ENCODE peak calls at places on chromosomes 16 and 17, in five cellular contexts. One of them, this sample, is unnamed.

GRCh38 chr17:72358465-72358864 is 237.6 kb downstream of the SOX9 start:
- DNase-seq in foreskin melanocyte: no peak
- DNase-seq in C1 segment of cervical spinal cord: no peak
- DNase-seq in cardiac septum: no peak
- DNase-seq in activated T-cell treated with anti-CD3 and anti-CD28 coated beads for 24 hours: no peak
- DNase-seq in this sample: no peak

GRCh38 chr16:57982345-57982744 is 11.4 kb upstream of the CNGB1 start:
- DNase-seq in foreskin melanocyte: no peak
- DNase-seq in C1 segment of cervical spinal cord: no peak
- DNase-seq in cardiac septum: no peak
- DNase-seq in activated T-cell treated with anti-CD3 and anti-CD28 coated beads for 24 hours: no peak
- DNase-seq in this sample: no peak

GRCh38 chr16:8677481-8677880 is 3.1 kb downstream of the ABAT start:
- DNase-seq in foreskin melanocyte: peak
- DNase-seq in C1 segment of cervical spinal cord: no peak
- DNase-seq in cardiac septum: no peak
- DNase-seq in activated T-cell treated with anti-CD3 and anti-CD28 coated beads for 24 hours: no peak
- DNase-seq in this sample: no peak

GRCh38 chr17:16491703-16492612 is at the start of gene LRRC75A:
- DNase-seq in foreskin melanocyte: no peak
- DNase-seq in C1 segment of cervical spinal cord: no peak
- DNase-seq in cardiac septum: peak
- DNase-seq in activated T-cell treated with anti-CD3 and anti-CD28 coated beads for 24 hours: peak
- DNase-seq in this sample: peak

GRCh38 chr16:85400305-85401205 is 212.6 kb upstream of the GSE1 start:
- DNase-seq in foreskin melanocyte: no peak
- DNase-seq in C1 segment of cervical spinal cord: no peak
- DNase-seq in cardiac septum: peak
- DNase-seq in activated T-cell treated with anti-CD3 and anti-CD28 coated beads for 24 hours: no peak
- DNase-seq in this sample: peak

GRCh38 chr16:4414187-4414909 is 2.0 kb downstream of the CORO7 start:
- DNase-seq in foreskin melanocyte: no peak
- DNase-seq in C1 segment of cervical spinal cord: no peak
- DNase-seq in cardiac septum: no peak
- DNase-seq in activated T-cell treated with anti-CD3 and anti-CD28 coated beads for 24 hours: peak
- DNase-seq in this sample: no peak

GRCh38 chr16:29765167-29766032 is 12.7 kb upstream of the ZG16 start:
- DNase-seq in foreskin melanocyte: no peak
- DNase-seq in C1 segment of cervical spinal cord: no peak
- DNase-seq in cardiac septum: no peak
- DNase-seq in activated T-cell treated with anti-CD3 and anti-CD28 coated beads for 24 hours: no peak
- DNase-seq in this sample: no peak

GRCh38 chr17:18070861-18071340 is 16.8 kb upstream of the DRG2 start:
- DNase-seq in foreskin melanocyte: peak
- DNase-seq in C1 segment of cervical spinal cord: no peak
- DNase-seq in cardiac septum: no peak
- DNase-seq in activated T-cell treated with anti-CD3 and anti-CD28 coated beads for 24 hours: no peak
- DNase-seq in this sample: no peak

GRCh38 chr17:1058423-1059130 is 61.6 kb downstream of the TIMM22 start:
- DNase-seq in foreskin melanocyte: no peak
- DNase-seq in C1 segment of cervical spinal cord: no peak
- DNase-seq in cardiac septum: peak
- DNase-seq in activated T-cell treated with anti-CD3 and anti-CD28 coated beads for 24 hours: peak
- DNase-seq in this sample: no peak

GRCh38 chr17:59357929-59358328 is 26.5 kb downstream of the YPEL2 start:
- DNase-seq in foreskin melanocyte: no peak
- DNase-seq in C1 segment of cervical spinal cord: peak
- DNase-seq in cardiac septum: no peak
- DNase-seq in activated T-cell treated with anti-CD3 and anti-CD28 coated beads for 24 hours: no peak
- DNase-seq in this sample: no peak

GRCh38 chr17:77185137-77185536 is 44.4 kb downstream of the SEC14L1 start:
- DNase-seq in foreskin melanocyte: no peak
- DNase-seq in C1 segment of cervical spinal cord: no peak
- DNase-seq in cardiac septum: no peak
- DNase-seq in activated T-cell treated with anti-CD3 and anti-CD28 coated beads for 24 hours: no peak
- DNase-seq in this sample: no peak

GRCh38 chr17:43169561-43170139 is 1.4 kb upstream of the NBR1 start:
- DNase-seq in foreskin melanocyte: peak
- DNase-seq in C1 segment of cervical spinal cord: no peak
- DNase-seq in cardiac septum: no peak
- DNase-seq in activated T-cell treated with anti-CD3 and anti-CD28 coated beads for 24 hours: no peak
- DNase-seq in this sample: peak

GRCh38 chr16:49529646-49530045 is 156.0 kb downstream of the C16orf78 start:
- DNase-seq in foreskin melanocyte: no peak
- DNase-seq in C1 segment of cervical spinal cord: no peak
- DNase-seq in cardiac septum: no peak
- DNase-seq in activated T-cell treated with anti-CD3 and anti-CD28 coated beads for 24 hours: no peak
- DNase-seq in this sample: no peak

GRCh38 chr17:27339836-27340550 is 46.1 kb downstream of the WSB1 start:
- DNase-seq in foreskin melanocyte: no peak
- DNase-seq in C1 segment of cervical spinal cord: no peak
- DNase-seq in cardiac septum: no peak
- DNase-seq in activated T-cell treated with anti-CD3 and anti-CD28 coated beads for 24 hours: no peak
- DNase-seq in this sample: no peak

GRCh38 chr16:79897444-79898146 is 297.1 kb upstream of the MAF start:
- DNase-seq in foreskin melanocyte: peak
- DNase-seq in C1 segment of cervical spinal cord: no peak
- DNase-seq in cardiac septum: no peak
- DNase-seq in activated T-cell treated with anti-CD3 and anti-CD28 coated beads for 24 hours: no peak
- DNase-seq in this sample: no peak

GRCh38 chr17:63189082-63189481 is 223.0 kb downstream of the TANC2 start:
- DNase-seq in foreskin melanocyte: peak
- DNase-seq in C1 segment of cervical spinal cord: no peak
- DNase-seq in cardiac septum: no peak
- DNase-seq in activated T-cell treated with anti-CD3 and anti-CD28 coated beads for 24 hours: no peak
- DNase-seq in this sample: no peak

GRCh38 chr17:4163951-4164350 is 21.0 kb downstream of the CYB5D2 start:
- DNase-seq in foreskin melanocyte: no peak
- DNase-seq in C1 segment of cervical spinal cord: no peak
- DNase-seq in cardiac septum: no peak
- DNase-seq in activated T-cell treated with anti-CD3 and anti-CD28 coated beads for 24 hours: no peak
- DNase-seq in this sample: no peak

GRCh38 chr16:27520982-27521673 is 28.6 kb downstream of the GTF3C1 start:
- DNase-seq in foreskin melanocyte: no peak
- DNase-seq in C1 segment of cervical spinal cord: no peak
- DNase-seq in cardiac septum: peak
- DNase-seq in activated T-cell treated with anti-CD3 and anti-CD28 coated beads for 24 hours: no peak
- DNase-seq in this sample: no peak

GRCh38 chr17:44911133-44912001 is 3.9 kb downstream of the GFAP start:
- DNase-seq in foreskin melanocyte: no peak
- DNase-seq in C1 segment of cervical spinal cord: peak
- DNase-seq in cardiac septum: peak
- DNase-seq in activated T-cell treated with anti-CD3 and anti-CD28 coated beads for 24 hours: peak
- DNase-seq in this sample: no peak

GRCh38 chr16:6880263-6880662 is 452.4 kb upstream of the RBFOX1 start:
- DNase-seq in foreskin melanocyte: no peak
- DNase-seq in C1 segment of cervical spinal cord: no peak
- DNase-seq in cardiac septum: no peak
- DNase-seq in activated T-cell treated with anti-CD3 and anti-CD28 coated beads for 24 hours: no peak
- DNase-seq in this sample: no peak

GRCh38 chr17:45293413-45294211 is 23.2 kb downstream of the MAP3K14 start:
- DNase-seq in foreskin melanocyte: peak
- DNase-seq in C1 segment of cervical spinal cord: peak
- DNase-seq in cardiac septum: peak
- DNase-seq in activated T-cell treated with anti-CD3 and anti-CD28 coated beads for 24 hours: no peak
- DNase-seq in this sample: peak

GRCh38 chr17:82924812-82925211 is 85.0 kb upstream of the ZNF750 start:
- DNase-seq in foreskin melanocyte: no peak
- DNase-seq in C1 segment of cervical spinal cord: no peak
- DNase-seq in cardiac septum: no peak
- DNase-seq in activated T-cell treated with anti-CD3 and anti-CD28 coated beads for 24 hours: no peak
- DNase-seq in this sample: no peak

GRCh38 chr17:16013943-16014407 is 14.4 kb downstream of the TTC19 start:
- DNase-seq in foreskin melanocyte: peak
- DNase-seq in C1 segment of cervical spinal cord: no peak
- DNase-seq in cardiac septum: no peak
- DNase-seq in activated T-cell treated with anti-CD3 and anti-CD28 coated beads for 24 hours: no peak
- DNase-seq in this sample: no peak